ENCODE peak calls at places on chromosomes 4 and X, in nine cellular contexts. C is astrocyte; O is neural progenitor cell; V is activated CD8-positive, alpha-beta T cell treated with anti-CD3 and anti-CD28 coated beads for 36 hours; H is RWPE1; W is left lung; P is heart right ventricle; R is fibroblast of mammary gland; I is esophagus squamous epithelium. T is an unnamed sample.

GRCh38 chr4:7876096-7876993 is 63.3 kb downstream of the AFAP1 start:
- DNase-seq in O (peak; percentile 57), R (peak; percentile 66), I (no peak), C (peak; percentile 74), V (peak; percentile 64), P (no peak), W (no peak), H (no peak), T (no peak)

GRCh38 chr4:137768881-137769280 is 236.6 kb upstream of the PCDH18 start:
- DNase-seq in P (no peak), C (no peak), O (no peak), R (peak; percentile 2), I (no peak), V (no peak), W (no peak), H (no peak), T (no peak)

GRCh38 chr4:100430441-100430840 is 87.4 kb downstream of the EMCN start:
- DNase-seq in C (no peak), W (no peak), H (no peak), O (no peak), I (no peak), R (no peak), P (no peak), V (no peak), T (no peak)

GRCh38 chrX:115561605-115562491 is 874 bp downstream of the PLS3 start:
- DNase-seq in C (no peak), I (no peak), R (peak; percentile 34), W (peak; percentile 78), P (peak; percentile 38), O (peak; percentile 82), H (peak; percentile 32), V (peak; percentile 12), T (peak; percentile 77)

GRCh38 chrX:68049466-68049865 is 383.8 kb downstream of the OPHN1 start:
- DNase-seq in V (no peak), C (no peak), H (no peak), I (no peak), W (no peak), O (no peak), P (no peak), R (no peak), T (no peak)

GRCh38 chr4:15003891-15004700 is 1.8 kb downstream of the CPEB2 start:
- DNase-seq in W (peak; percentile 93), R (no peak), O (peak; percentile 73), H (peak; percentile 3), V (peak; percentile 56), C (no peak), P (peak; percentile 32), I (no peak), T (peak; percentile 69)

GRCh38 chrX:22952011-22952410 is 47.7 kb upstream of the DDX53 start:
- DNase-seq in O (no peak), C (peak; percentile 37), R (peak; percentile 44), V (no peak), I (no peak), H (no peak), P (no peak), W (no peak), T (no peak)

GRCh38 chr4:148426643-148427042 is 15.6 kb downstream of the NR3C2 start:
- DNase-seq in W (no peak), O (no peak), P (no peak), V (no peak), C (no peak), R (no peak), H (no peak), I (no peak), T (no peak)

DNA sequence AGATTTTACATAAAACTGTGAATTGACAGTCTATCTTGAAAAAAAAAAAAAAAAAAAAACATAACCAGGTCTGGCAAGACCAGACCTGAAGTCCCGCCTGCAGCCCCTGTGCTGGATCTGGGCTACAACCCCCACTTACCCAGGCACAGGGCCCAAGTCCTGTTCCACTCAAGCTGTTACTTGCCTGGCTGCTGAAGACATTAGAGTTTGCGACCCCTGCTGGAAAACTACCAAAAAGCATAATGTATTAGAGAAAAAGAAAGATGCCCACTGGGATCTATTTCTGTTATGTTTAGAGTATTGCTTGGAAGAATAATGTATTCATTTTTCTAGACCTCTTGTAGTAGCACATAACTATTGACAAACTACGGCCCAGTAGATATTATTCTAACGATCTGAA is 4.7 kb downstream of the HS3ST1 start:
- DNase-seq in C (no peak), V (peak; percentile 35), O (peak; percentile 74), W (no peak), I (no peak), R (no peak), H (peak; percentile 43), P (peak; percentile 29), T (no peak)
- TF ChIP-seq CTCF in C (peak; percentile 45), V (peak; percentile 54), O (peak; percentile 73), W (peak; percentile 15), I (no peak), R (peak; percentile 18), H (no peak), P (peak; percentile 38), T (peak; percentile 78)

GRCh38 chr4:180153587-180153986 is 2089.6 kb upstream of the TENM3 start:
- DNase-seq in W (no peak), V (no peak), R (no peak), H (no peak), C (no peak), P (no peak), I (no peak), O (no peak), T (no peak)

GRCh38 chr4:180152831-180153230 is 2090.4 kb upstream of the TENM3 start:
- DNase-seq in C (no peak), V (no peak), W (no peak), R (no peak), P (no peak), O (no peak), H (no peak), I (no peak), T (no peak)

GRCh38 chr4:180148737-180149136 is 2094.5 kb upstream of the TENM3 start:
- DNase-seq in R (no peak), P (no peak), I (no peak), W (no peak), O (no peak), V (no peak), C (no peak), H (no peak), T (no peak)

GRCh38 chr4:180156684-180157083 is 2086.5 kb upstream of the TENM3 start:
- DNase-seq in I (no peak), H (no peak), P (no peak), O (no peak), W (no peak), V (no peak), C (no peak), R (no peak), T (no peak)

DNA sequence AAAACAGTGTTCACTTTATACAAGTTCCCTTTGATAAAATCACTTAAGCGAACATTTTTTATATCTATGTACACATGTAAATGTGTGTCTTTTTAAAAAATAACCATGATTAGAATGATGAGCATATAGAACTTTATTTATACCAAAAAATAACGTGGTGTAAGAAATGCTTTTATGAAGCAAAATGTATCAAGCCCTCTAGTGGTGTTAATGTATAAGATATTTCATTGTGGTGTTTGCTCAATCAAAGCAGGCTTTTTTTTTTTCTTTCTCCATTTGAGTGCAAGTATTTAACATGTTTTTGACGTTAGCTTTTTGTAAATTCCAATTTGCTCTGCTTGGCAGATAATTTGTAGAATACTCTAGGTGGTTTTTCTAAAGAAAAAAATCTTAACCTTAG is 2092.4 kb upstream of the TENM3 start:
- DNase-seq in H (no peak), C (no peak), O (no peak), V (no peak), I (no peak), P (no peak), R (no peak), W (no peak), T (no peak)
- TF ChIP-seq CTCF in H (peak; percentile 48), C (peak; percentile 49), O (peak; percentile 62), V (peak; percentile 22), I (no peak), P (peak; percentile 14), R (peak; percentile 18), W (no peak), T (peak; percentile 80)

GRCh38 chrX:1534321-1535168 is 2.4 kb downstream of the P2RY8 start:
- DNase-seq in P (no peak), V (peak; percentile 82), O (peak; percentile 60), H (no peak), C (no peak), W (no peak), R (no peak), I (no peak), T (peak; percentile 44)

GRCh38 chrX:1537031-1537715 is at the start of gene P2RY8:
- DNase-seq in I (peak; percentile 29), H (no peak), R (peak; percentile 48), W (peak; percentile 89), V (peak; percentile 90), P (peak; percentile 55), C (no peak), O (no peak), T (peak; percentile 63)

GRCh38 chrX:1535241-1536041 is 1.5 kb downstream of the P2RY8 start:
- DNase-seq in O (no peak), H (no peak), P (no peak), C (no peak), W (no peak), I (peak; percentile 1), R (no peak), V (peak; percentile 82), T (peak; percentile 18)

GRCh38 chrX:1533083-1533482 is 3.9 kb downstream of the P2RY8 start:
- DNase-seq in I (no peak), V (no peak), P (no peak), W (no peak), O (no peak), H (no peak), R (no peak), C (no peak), T (no peak)

DNA sequence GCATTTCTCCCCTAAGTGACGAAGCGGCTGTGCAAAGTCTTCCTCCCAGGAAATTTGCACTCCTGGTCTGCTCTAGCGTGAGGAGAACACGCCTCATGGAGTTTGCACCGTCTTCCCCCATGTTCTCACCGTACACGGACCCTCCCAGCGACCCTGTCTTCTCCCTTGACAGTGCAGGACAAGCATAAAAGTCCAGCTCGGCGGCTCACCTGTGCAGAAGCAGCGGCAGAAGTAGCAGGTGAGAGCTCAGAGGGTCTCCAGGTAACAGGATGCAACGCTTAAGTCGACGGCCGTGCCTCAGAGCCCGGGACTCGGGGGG is 314 bp downstream of the P2RY8 start:
- DNase-seq in H (no peak), R (no peak), C (no peak), O (no peak), I (no peak), V (no peak), W (no peak), P (no peak), T (no peak)
- TF ChIP-seq CTCF in H (no peak), R (no peak), C (no peak), O (no peak), I (no peak), V (no peak), W (no peak), P (no peak), T (no peak)

DNA sequence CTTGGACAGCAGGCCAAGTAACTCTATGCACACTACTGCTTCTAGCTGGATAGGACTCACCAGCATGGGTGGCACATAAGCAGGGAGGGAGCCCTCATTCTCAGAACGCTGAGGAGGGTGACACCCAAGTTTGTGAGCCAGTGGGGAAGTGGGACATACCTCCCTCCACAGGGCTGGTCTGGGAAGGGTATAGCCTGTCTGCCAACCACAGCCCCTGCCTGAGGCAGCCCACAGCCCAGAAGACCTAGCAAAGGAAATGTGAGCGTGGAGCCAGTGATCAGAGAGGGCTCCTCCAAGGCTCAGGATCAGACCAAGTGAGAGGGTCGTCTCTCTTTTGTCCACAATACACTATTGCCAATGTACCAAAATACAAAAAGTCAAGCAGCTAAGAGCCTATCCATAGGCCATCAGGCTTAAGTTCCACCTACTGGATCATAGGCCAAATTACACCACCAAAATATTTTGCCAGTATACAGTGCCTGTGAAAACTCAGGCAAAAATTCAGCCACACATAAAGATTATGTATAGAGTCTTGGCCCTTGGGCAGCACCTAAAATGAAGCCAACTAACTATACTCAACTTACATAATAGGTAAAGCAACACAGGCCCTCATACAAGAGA is 1203.1 kb downstream of the PCDH18 start:
- DNase-seq in I (no peak), P (no peak), O (peak; percentile 19), R (no peak), W (no peak), V (no peak), C (no peak), H (peak; percentile 1), T (no peak)
- TF ChIP-seq CTCF in I (no peak), P (no peak), O (peak; percentile 42), R (no peak), W (no peak), V (no peak), C (peak; percentile 29), H (no peak), T (peak; percentile 47)